ENCODE peak calls at places on chromosomes 16 and 17, in five cellular contexts. One of them, this sample, is unnamed.

GRCh38 chr17:55273579-55274370 is 9.0 kb downstream of the HLF start:
- DNase-seq in K562: no peak
- DNase-seq in tibial nerve: no peak
- DNase-seq in esophagus muscularis mucosa: no peak
- DNase-seq in A549: no peak
- DNase-seq in this sample: peak

GRCh38 chr17:17559164-17559563 is 32.3 kb downstream of the PEMT start:
- DNase-seq in tibial nerve: no peak
- DNase-seq in A549: no peak
- DNase-seq in K562: no peak
- DNase-seq in esophagus muscularis mucosa: no peak
- DNase-seq in this sample: no peak

GRCh38 chr16:89565256-89565505 is 4.7 kb downstream of the RPL13 start:
- DNase-seq in A549: no peak
- DNase-seq in K562: no peak
- DNase-seq in tibial nerve: no peak
- DNase-seq in esophagus muscularis mucosa: no peak
- DNase-seq in this sample: peak

GRCh38 chr17:82440377-82440981 is 10.1 kb downstream of the CYBC1 start:
- DNase-seq in K562: no peak
- DNase-seq in tibial nerve: no peak
- DNase-seq in esophagus muscularis mucosa: no peak
- DNase-seq in A549: no peak
- DNase-seq in this sample: no peak

GRCh38 chr16:82738699-82739098 is 111.9 kb downstream of the CDH13 start:
- DNase-seq in tibial nerve: no peak
- DNase-seq in A549: no peak
- DNase-seq in K562: no peak
- DNase-seq in esophagus muscularis mucosa: no peak
- DNase-seq in this sample: no peak

GRCh38 chr17:57915980-57916757 is 39.0 kb downstream of the CUEDC1 start:
- DNase-seq in K562: no peak
- DNase-seq in esophagus muscularis mucosa: no peak
- DNase-seq in tibial nerve: no peak
- DNase-seq in A549: no peak
- DNase-seq in this sample: no peak

GRCh38 chr17:2924211-2924610 is 128.0 kb downstream of the RAP1GAP2 start:
- DNase-seq in K562: no peak
- DNase-seq in A549: no peak
- DNase-seq in tibial nerve: no peak
- DNase-seq in esophagus muscularis mucosa: no peak
- DNase-seq in this sample: no peak

GRCh38 chr17:4130715-4131114 is 12.1 kb downstream of the ZZEF1 start:
- DNase-seq in esophagus muscularis mucosa: no peak
- DNase-seq in tibial nerve: no peak
- DNase-seq in K562: peak
- DNase-seq in A549: no peak
- DNase-seq in this sample: peak

GRCh38 chr17:45666046-45666600 is 118.0 kb upstream of the CRHR1 start:
- DNase-seq in tibial nerve: no peak
- DNase-seq in esophagus muscularis mucosa: no peak
- DNase-seq in K562: no peak
- DNase-seq in A549: no peak
- DNase-seq in this sample: no peak

DNA sequence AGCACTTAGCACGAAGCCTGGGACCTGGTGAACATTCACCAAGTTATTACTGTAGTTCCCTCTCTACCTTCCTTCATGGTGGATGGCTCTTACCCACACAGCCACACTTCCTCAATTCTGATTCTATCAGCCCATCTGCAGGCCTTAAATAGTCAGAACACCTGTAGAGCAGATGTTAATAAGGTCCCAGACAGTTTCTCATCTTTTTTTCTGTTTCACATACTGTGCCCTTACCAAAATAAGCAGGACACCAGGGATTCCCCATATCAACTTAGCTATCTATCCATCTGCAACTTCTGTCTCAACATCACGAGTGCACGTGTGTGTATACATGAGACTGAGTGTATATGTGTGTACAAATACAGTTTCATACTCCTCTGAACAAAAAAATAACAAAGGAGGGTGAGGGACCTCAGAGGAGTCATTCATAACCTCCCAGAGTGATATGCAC is 2.8 kb downstream of the RECQL5 start:
- DNase-seq in tibial nerve: no peak
- DNase-seq in A549: no peak
- DNase-seq in K562: no peak
- DNase-seq in esophagus muscularis mucosa: no peak
- DNase-seq in this sample: no peak
- TF ChIP-seq EP300 in tibial nerve: no peak
- TF ChIP-seq EP300 in A549: no peak
- TF ChIP-seq EP300 in K562: no peak
- TF ChIP-seq EP300 in esophagus muscularis mucosa: no peak
- TF ChIP-seq EP300 in this sample: no peak

GRCh38 chr17:64505320-64506200 is 529 bp downstream of the DDX5 start:
- DNase-seq in esophagus muscularis mucosa: peak
- DNase-seq in A549: peak
- DNase-seq in K562: peak
- DNase-seq in tibial nerve: peak
- DNase-seq in this sample: peak
- TF ChIP-seq EP300 in esophagus muscularis mucosa: no peak
- TF ChIP-seq EP300 in A549: no peak
- TF ChIP-seq EP300 in K562: no peak
- TF ChIP-seq EP300 in tibial nerve: peak
- TF ChIP-seq EP300 in this sample: no peak

GRCh38 chr17:71681427-71682173 is 439.2 kb upstream of the SOX9 start:
- DNase-seq in tibial nerve: no peak
- DNase-seq in A549: no peak
- DNase-seq in K562: no peak
- DNase-seq in esophagus muscularis mucosa: no peak
- DNase-seq in this sample: peak
- TF ChIP-seq EP300 in tibial nerve: no peak
- TF ChIP-seq EP300 in A549: no peak
- TF ChIP-seq EP300 in K562: no peak
- TF ChIP-seq EP300 in esophagus muscularis mucosa: no peak
- TF ChIP-seq EP300 in this sample: no peak

GRCh38 chr17:50096092-50096491 is 941 bp downstream of the PDK2 start:
- DNase-seq in K562: no peak
- DNase-seq in esophagus muscularis mucosa: no peak
- DNase-seq in A549: no peak
- DNase-seq in tibial nerve: no peak
- DNase-seq in this sample: no peak

GRCh38 chr17:50094243-50094752 is 853 bp upstream of the PDK2 start:
- DNase-seq in tibial nerve: peak
- DNase-seq in A549: peak
- DNase-seq in K562: peak
- DNase-seq in esophagus muscularis mucosa: peak
- DNase-seq in this sample: peak

GRCh38 chr17:50095626-50096037 is 481 bp downstream of the PDK2 start:
- DNase-seq in tibial nerve: no peak
- DNase-seq in K562: no peak
- DNase-seq in esophagus muscularis mucosa: no peak
- DNase-seq in A549: no peak
- DNase-seq in this sample: no peak

GRCh38 chr17:50093807-50094206 is 1.3 kb upstream of the PDK2 start:
- DNase-seq in A549: no peak
- DNase-seq in tibial nerve: no peak
- DNase-seq in esophagus muscularis mucosa: no peak
- DNase-seq in K562: no peak
- DNase-seq in this sample: no peak

DNA sequence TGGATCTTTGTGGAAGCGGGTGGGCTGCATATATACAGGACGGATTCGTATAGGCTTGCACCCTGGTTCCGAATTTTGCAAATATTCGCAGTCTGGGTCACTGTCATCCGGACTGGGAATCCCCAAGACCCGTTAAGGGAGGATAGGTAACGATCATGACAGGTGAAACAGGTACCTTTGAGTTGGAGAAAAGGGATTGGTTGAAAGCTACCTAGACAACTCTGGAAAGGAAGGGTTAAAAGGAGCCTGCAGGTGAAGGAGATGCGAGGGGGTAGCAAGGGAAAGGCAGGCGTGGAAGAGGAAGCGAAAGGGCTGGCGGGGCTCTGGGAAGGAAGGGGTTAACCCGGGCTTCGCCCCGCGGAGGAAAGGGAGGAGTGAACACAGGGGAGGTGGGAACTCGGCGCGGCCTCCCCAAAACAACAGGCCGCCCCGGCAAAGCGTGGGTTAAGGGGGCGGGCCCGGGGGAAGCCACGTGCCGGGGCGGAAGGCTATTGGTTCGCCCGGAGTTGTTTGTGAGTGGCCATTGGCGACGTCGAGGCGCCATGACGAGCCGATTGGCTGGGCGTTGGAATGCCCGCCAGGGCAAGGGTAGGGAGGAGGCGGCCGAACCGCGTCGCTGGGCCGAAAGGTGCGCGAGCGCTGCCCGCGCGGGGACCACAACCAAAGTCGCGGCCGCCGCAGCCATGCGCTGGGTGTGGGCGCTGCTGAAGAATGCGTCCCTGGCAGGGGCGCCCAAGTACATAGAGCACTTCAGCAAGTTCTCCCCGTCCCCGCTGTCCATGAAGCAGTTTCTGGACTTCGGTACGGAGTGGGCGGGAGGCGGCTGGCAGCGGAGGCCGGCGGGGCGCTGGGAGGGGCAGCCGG is at the start of gene PDK2:
- DNase-seq in A549: peak
- DNase-seq in esophagus muscularis mucosa: peak
- DNase-seq in tibial nerve: peak
- DNase-seq in K562: peak
- DNase-seq in this sample: peak
- TF ChIP-seq EP300 in A549: no peak
- TF ChIP-seq EP300 in esophagus muscularis mucosa: no peak
- TF ChIP-seq EP300 in tibial nerve: peak
- TF ChIP-seq EP300 in K562: no peak
- TF ChIP-seq EP300 in this sample: no peak

GRCh38 chr16:77922355-77922754 is 100.0 kb upstream of the CLEC3A start:
- DNase-seq in K562: no peak
- DNase-seq in tibial nerve: no peak
- DNase-seq in esophagus muscularis mucosa: no peak
- DNase-seq in A549: no peak
- DNase-seq in this sample: no peak
- TF ChIP-seq EP300 in K562: no peak
- TF ChIP-seq EP300 in tibial nerve: no peak
- TF ChIP-seq EP300 in esophagus muscularis mucosa: no peak
- TF ChIP-seq EP300 in A549: no peak
- TF ChIP-seq EP300 in this sample: no peak

GRCh38 chr17:68792873-68793272 is 162.3 kb downstream of the ABCA8 start:
- DNase-seq in K562: no peak
- DNase-seq in esophagus muscularis mucosa: no peak
- DNase-seq in A549: no peak
- DNase-seq in tibial nerve: no peak
- DNase-seq in this sample: no peak

GRCh38 chr17:68790481-68790880 is 164.7 kb downstream of the ABCA8 start:
- DNase-seq in esophagus muscularis mucosa: no peak
- DNase-seq in K562: no peak
- DNase-seq in tibial nerve: no peak
- DNase-seq in A549: no peak
- DNase-seq in this sample: no peak

GRCh38 chr17:68790931-68791330 is 164.3 kb downstream of the ABCA8 start:
- DNase-seq in esophagus muscularis mucosa: no peak
- DNase-seq in K562: no peak
- DNase-seq in tibial nerve: no peak
- DNase-seq in A549: no peak
- DNase-seq in this sample: no peak

GRCh38 chr17:68792042-68792685 is 163.0 kb downstream of the ABCA8 start:
- DNase-seq in K562: no peak
- DNase-seq in esophagus muscularis mucosa: no peak
- DNase-seq in A549: no peak
- DNase-seq in tibial nerve: no peak
- DNase-seq in this sample: no peak

GRCh38 chr17:68789203-68789962 is 165.8 kb downstream of the ABCA8 start:
- DNase-seq in A549: no peak
- DNase-seq in tibial nerve: no peak
- DNase-seq in K562: no peak
- DNase-seq in esophagus muscularis mucosa: no peak
- DNase-seq in this sample: no peak
- TF ChIP-seq EP300 in A549: no peak
- TF ChIP-seq EP300 in tibial nerve: no peak
- TF ChIP-seq EP300 in K562: no peak
- TF ChIP-seq EP300 in esophagus muscularis mucosa: no peak
- TF ChIP-seq EP300 in this sample: no peak

GRCh38 chr17:76369804-76370203 is 14.6 kb upstream of the SPHK1 start:
- DNase-seq in esophagus muscularis mucosa: no peak
- DNase-seq in K562: no peak
- DNase-seq in A549: no peak
- DNase-seq in tibial nerve: no peak
- DNase-seq in this sample: no peak
- TF ChIP-seq EP300 in esophagus muscularis mucosa: no peak
- TF ChIP-seq EP300 in K562: no peak
- TF ChIP-seq EP300 in A549: no peak
- TF ChIP-seq EP300 in tibial nerve: no peak
- TF ChIP-seq EP300 in this sample: no peak